ENCODE peak calls at places on chromosomes 13 and 19, in seven cellular contexts. O is nephron progenitor cell; M is lung; I is lung microvascular endothelial cell; R is activated naive CD4-positive, alpha-beta T cell; B is NCI-H524; Y is germinal center. V is an unnamed sample.

GRCh38 chr13:33744589-33745369 is 73.2 kb upstream of the RFC3 start:
- DNase-seq in O (no peak), B (no peak), R (no peak), M (peak), I (no peak), Y (no peak), V (no peak)

GRCh38 chr13:96025283-96025682 is 27.9 kb downstream of the UGGT2 start:
- DNase-seq in B (no peak), M (no peak), I (peak), Y (no peak), R (no peak), O (no peak), V (no peak)

GRCh38 chr13:27038323-27038722 is 133.3 kb downstream of the USP12 start:
- DNase-seq in R (no peak), O (no peak), Y (no peak), B (no peak), M (no peak), I (peak), V (no peak)

GRCh38 chr19:11581740-11582139 is 4.3 kb upstream of the ACP5 start:
- DNase-seq in I (peak), M (no peak), R (no peak), O (no peak), B (no peak), Y (peak), V (no peak)

GRCh38 chr19:33646306-33646705 is 24.6 kb downstream of the CHST8 start:
- DNase-seq in Y (no peak), M (no peak), O (no peak), B (no peak), R (no peak), I (no peak), V (no peak)

GRCh38 chr13:100506600-100507422 is 81.8 kb downstream of the GGACT start:
- DNase-seq in B (no peak), I (no peak), O (no peak), Y (no peak), M (no peak), R (no peak), V (no peak)

GRCh38 chr13:52383362-52383761 is 22.6 kb downstream of the THSD1 start:
- DNase-seq in M (no peak), Y (no peak), B (no peak), R (no peak), I (peak), O (no peak), V (no peak)

GRCh38 chr19:48868196-48868886 is at the start of gene PLEKHA4:
- DNase-seq in O (peak), M (peak), Y (no peak), B (no peak), R (no peak), I (no peak), V (no peak)

GRCh38 chr19:39408392-39409206 is 2.0 kb downstream of the ZFP36 start:
- DNase-seq in R (no peak), M (no peak), Y (no peak), B (no peak), O (no peak), I (peak), V (no peak)

GRCh38 chr13:99658266-99658991 is 157.2 kb downstream of the TM9SF2 start:
- DNase-seq in M (peak), I (peak), R (no peak), B (peak), O (peak), Y (no peak), V (peak)

GRCh38 chr13:49603318-49603717 is 18.0 kb upstream of the RCBTB1 start:
- DNase-seq in I (no peak), Y (no peak), R (no peak), B (no peak), O (no peak), M (no peak), V (no peak)

GRCh38 chr19:15618321-15618720 is 3.3 kb downstream of the CYP4F8 start:
- DNase-seq in R (no peak), I (no peak), O (no peak), B (no peak), Y (no peak), M (no peak), V (no peak)

GRCh38 chr19:39410620-39411005 is 1.9 kb upstream of the PLEKHG2 start:
- DNase-seq in B (no peak), Y (no peak), I (no peak), R (no peak), O (no peak), M (no peak), V (no peak)

GRCh38 chr13:92761710-92762109 is 464.9 kb upstream of the GPC6 start:
- DNase-seq in O (no peak), M (no peak), Y (no peak), R (no peak), I (no peak), B (no peak), V (no peak)

GRCh38 chr19:17236414-17236716 is 9.4 kb downstream of the NR2F6 start:
- DNase-seq in B (no peak), R (no peak), O (no peak), Y (no peak), M (no peak), I (no peak), V (no peak)

GRCh38 chr13:32932376-32932775 is 83.8 kb upstream of the KL start:
- DNase-seq in Y (no peak), B (no peak), I (no peak), R (no peak), M (no peak), O (no peak), V (no peak)

V was measured in stimulated activated CD8-positive, alpha-beta memory T cell treated with anti-CD3 and anti-CD28 coated beads, Interleukin-15, amount 100 ng/mL, for 24 hours.